ENCODE peak calls at places on chromosome 13, in eight cellular contexts. B, O, R, M, F, S, C and J are unnamed samples. For H3K4me1, the result is how much of the 10 kb centered on the place peaks cover.

GRCh38 chr13:42066542-42066941 is 18.1 kb downstream of the DGKH start:
- DNase-seq in B (no peak), O (no peak), R (no peak), M (no peak), F (no peak), S (no peak), C (no peak), J (no peak)

GRCh38 chr13:49353908-49354307 is 90.0 kb downstream of the CAB39L start:
- DNase-seq in B (no peak), O (no peak), R (no peak), M (no peak), F (no peak), S (no peak), C (no peak), J (no peak)

GRCh38 chr13:33453911-33454310 is 168.4 kb upstream of the STARD13 start:
- DNase-seq in B (no peak), O (no peak), R (no peak), M (no peak), F (no peak), S (no peak), C (no peak), J (no peak)

GRCh38 chr13:33554919-33555791 is 262.8 kb upstream of the RFC3 start:
- DNase-seq in B (peak), O (no peak), R (no peak), M (no peak), F (no peak), S (no peak), C (no peak), J (no peak)

GRCh38 chr13:47548294-47548825 is 452.7 kb downstream of the SUCLA2 start:
- DNase-seq in B (no peak), O (no peak), R (no peak), M (no peak), F (no peak), S (no peak), C (no peak), J (no peak)

GRCh38 chr13:95643814-95644598 is 500 bp downstream of the DZIP1 start:
- DNase-seq in B (peak), O (peak), R (no peak), M (no peak), F (no peak), S (no peak), C (peak), J (peak)

GRCh38 chr13:39597828-39598227 is 5.2 kb downstream of the LHFPL6 start:
- DNase-seq in B (no peak), O (no peak), R (no peak), M (no peak), F (no peak), S (no peak), C (no peak), J (no peak)

GRCh38 chr13:49314344-49314882 is 66.7 kb downstream of the CDADC1 start:
- DNase-seq in B (no peak), O (no peak), R (no peak), M (no peak), F (no peak), S (no peak), C (no peak), J (no peak)

GRCh38 chr13:94708031-94708571 is 4.2 kb downstream of the SOX21 start:
- DNase-seq in B (peak), O (no peak), R (no peak), M (no peak), F (no peak), S (no peak), C (no peak), J (no peak)

GRCh38 chr13:25839356-25839755 is 212.5 kb downstream of the SHISA2 start:
- DNase-seq in B (no peak), O (no peak), R (no peak), M (no peak), F (no peak), S (no peak), C (no peak), J (no peak)

GRCh38 chr13:98022210-98022609 is 68.7 kb downstream of the IPO5 start:
- DNase-seq in B (no peak), O (no peak), R (peak), M (no peak), F (no peak), S (no peak), C (no peak), J (peak)

GRCh38 chr13:100848304-100848703 is 173.7 kb upstream of the TMTC4 start:
- DNase-seq in B (peak), O (no peak), R (no peak), M (no peak), F (no peak), S (no peak), C (no peak), J (no peak)

GRCh38 chr13:110238795-110239194 is 68.2 kb downstream of the COL4A1 start:
- DNase-seq in B (no peak), O (no peak), R (no peak), M (no peak), F (no peak), S (no peak), C (no peak), J (no peak)

GRCh38 chr13:102993348-102993747 is 72.9 kb downstream of the SLC10A2 start:
- DNase-seq in B (no peak), O (no peak), R (no peak), M (no peak), F (no peak), S (no peak), C (no peak), J (no peak)

GRCh38 chr13:110106726-110107125 is 200.2 kb downstream of the COL4A1 start:
- DNase-seq in B (no peak), O (no peak), R (no peak), M (no peak), F (no peak), S (peak), C (no peak), J (peak)

GRCh38 chr13:32969516-32969941 is 46.7 kb upstream of the KL start:
- DNase-seq in B (no peak), O (no peak), R (no peak), M (no peak), F (no peak), S (no peak), C (no peak), J (peak)

GRCh38 chr13:42333613-42334328 is 61.8 kb downstream of the AKAP11 start:
- DNase-seq in B (peak), O (no peak), R (no peak), M (no peak), F (no peak), S (no peak), C (no peak), J (no peak)

GRCh38 chr13:74229242-74229641 is 95.0 kb upstream of the KLF12 start:
- DNase-seq in B (no peak), O (no peak), R (no peak), M (no peak), F (no peak), S (no peak), C (no peak), J (no peak)

GRCh38 chr13:93305886-93306285 is 79.3 kb downstream of the GPC6 start:
- DNase-seq in B (no peak), O (no peak), R (no peak), M (no peak), F (no peak), S (no peak), C (no peak), J (no peak)

GRCh38 chr13:100129605-100130004 is 40.7 kb downstream of the PCCA start:
- DNase-seq in B (peak), O (no peak), R (peak), M (no peak), F (no peak), S (no peak), C (no peak), J (peak)

GRCh38 chr13:51419015-51419636 is 33.7 kb downstream of the INTS6 start:
- DNase-seq in B (no peak), O (no peak), R (no peak), M (no peak), F (no peak), S (no peak), C (no peak), J (no peak)

GRCh38 chr13:86870388-86870966 is 800.7 kb upstream of the SLITRK5 start:
- DNase-seq in B (peak), O (no peak), R (no peak), M (no peak), F (no peak), S (no peak), C (no peak), J (no peak)

GRCh38 chr13:63024458-63024857 is 1608.8 kb upstream of the PCDH20 start:
- DNase-seq in B (no peak), O (no peak), R (no peak), M (no peak), F (no peak), S (no peak), C (no peak), J (no peak)

GRCh38 chr13:101499406-101499805 is 46.9 kb downstream of the ITGBL1 start:
- DNase-seq in B (no peak), O (no peak), R (no peak), M (no peak), F (no peak), S (no peak), C (no peak), J (no peak)

GRCh38 chr13:110070046-110070445 is 236.9 kb downstream of the COL4A1 start:
- DNase-seq in B (peak), O (no peak), R (no peak), M (no peak), F (no peak), S (no peak), C (no peak), J (no peak)

GRCh38 chr13:44321961-44322360 is 51.7 kb upstream of the SERP2 start:
- DNase-seq in B (no peak), O (no peak), R (no peak), M (no peak), F (no peak), S (no peak), C (no peak), J (no peak)

GRCh38 chr13:40445557-40445990 is 220.9 kb downstream of the FOXO1 start:
- DNase-seq in B (peak), O (peak), R (peak), M (no peak), F (peak), S (no peak), C (peak), J (peak)

GRCh38 chr13:43110036-43110435 is 86.7 kb downstream of the DNAJC15 start:
- DNase-seq in B (no peak), O (no peak), R (no peak), M (no peak), F (no peak), S (no peak), C (no peak), J (no peak)

GRCh38 chr13:44734204-44734707 is 158.1 kb upstream of the TSC22D1 start:
- DNase-seq in B (no peak), O (peak), R (peak), M (peak), F (no peak), S (no peak), C (no peak), J (no peak)

GRCh38 chr13:47672982-47673670 is 327.9 kb downstream of the SUCLA2 start:
- DNase-seq in B (no peak), O (no peak), R (no peak), M (no peak), F (no peak), S (no peak), C (no peak), J (no peak)

GRCh38 chr13:46541210-46541609 is 11.8 kb upstream of the LRCH1 start:
- DNase-seq in B (no peak), O (no peak), R (no peak), M (no peak), F (no peak), S (no peak), C (no peak), J (no peak)

GRCh38 chr13:106284358-106284757 is 251.1 kb downstream of the EFNB2 start:
- DNase-seq in B (no peak), O (no peak), R (no peak), M (no peak), F (no peak), S (no peak), C (no peak), J (no peak)

GRCh38 chr13:110134801-110135200 is 172.2 kb downstream of the COL4A1 start:
- DNase-seq in B (peak), O (no peak), R (no peak), M (no peak), F (no peak), S (no peak), C (no peak), J (no peak)

GRCh38 chr13:33931397-33931987 is 113.5 kb downstream of the RFC3 start:
- DNase-seq in B (peak), O (no peak), R (no peak), M (no peak), F (no peak), S (no peak), C (no peak), J (no peak)

GRCh38 chr13:110062077-110062776 is 244.7 kb downstream of the COL4A1 start:
- DNase-seq in B (no peak), O (no peak), R (no peak), M (no peak), F (no peak), S (no peak), C (no peak), J (no peak)

GRCh38 chr13:102642475-102642874 is 45.7 kb downstream of the TPP2 start:
- DNase-seq in B (no peak), O (peak), R (peak), M (peak), F (no peak), S (peak), C (no peak), J (peak)

GRCh38 chr13:67148219-67148583 is 81.9 kb downstream of the PCDH9 start:
- DNase-seq in B (no peak), O (no peak), R (no peak), M (no peak), F (no peak), S (no peak), C (no peak), J (no peak)

GRCh38 chr13:42548731-42549554 is 25.0 kb upstream of the TNFSF11 start:
- DNase-seq in B (no peak), O (no peak), R (peak), M (no peak), F (peak), S (peak), C (no peak), J (no peak)

GRCh38 chr13:43767351-43767901 is 19.3 kb downstream of the ENOX1 start:
- DNase-seq in B (no peak), O (no peak), R (no peak), M (no peak), F (no peak), S (no peak), C (no peak), J (peak)

DNA sequence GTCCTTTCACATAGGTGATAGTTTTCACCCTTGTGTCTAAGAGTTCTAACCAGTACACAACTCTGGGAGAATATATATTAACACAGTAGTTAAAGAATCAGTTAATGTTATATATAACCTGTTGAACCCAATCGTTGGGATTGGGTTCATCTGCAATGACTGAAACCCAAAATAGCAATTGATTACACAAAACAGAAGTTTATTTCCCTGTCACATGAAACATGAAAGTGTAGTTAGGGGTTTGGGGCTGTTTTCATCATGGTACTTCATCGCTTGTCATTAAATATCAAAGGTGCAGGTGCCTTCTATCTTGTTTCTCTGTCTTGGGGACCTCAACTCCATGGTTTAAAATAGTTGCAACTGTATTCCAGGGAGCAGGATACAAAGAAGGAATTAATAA is 106.6 kb downstream of the TBC1D4 start:
- DNase-seq in B (no peak), O (no peak), R (no peak), M (no peak), F (no peak), S (no peak), C (no peak), J (no peak)
- H3K4me3 ChIP-seq in B (no peak), O (no peak), R (no peak), M (no peak), F (no peak), S (no peak), C (no peak), J (no peak)

GRCh38 chr13:75390229-75390628 is 91.7 kb downstream of the TBC1D4 start:
- DNase-seq in B (no peak), O (no peak), R (no peak), M (no peak), F (no peak), S (no peak), C (no peak), J (no peak)
- H3K4me1 ChIP-seq in B (under half), O (under half), R (under half), M (under half), F (under half), S (under half), C (under half), J (half or more)

GRCh38 chr13:114234645-114235421 is at the start of gene CDC16:
- DNase-seq in B (peak), O (peak), R (peak), M (peak), F (peak), S (peak), C (peak), J (peak)
- TF ChIP-seq CTCF in B (no peak), O (peak), R (peak), M (no peak), F (peak), S (peak), C (peak), J (no peak)

GRCh38 chr13:30863796-30864195 is 42.3 kb upstream of the MEDAG start:
- DNase-seq in B (peak), O (no peak), R (no peak), M (no peak), F (no peak), S (no peak), C (no peak), J (no peak)

GRCh38 chr13:30861836-30862467 is 44.1 kb upstream of the MEDAG start:
- DNase-seq in B (no peak), O (no peak), R (no peak), M (no peak), F (no peak), S (no peak), C (no peak), J (no peak)

GRCh38 chr13:30864352-30865130 is 41.5 kb upstream of the MEDAG start:
- DNase-seq in B (peak), O (no peak), R (no peak), M (no peak), F (no peak), S (peak), C (no peak), J (peak)

GRCh38 chr13:30862707-30863106 is 43.4 kb upstream of the MEDAG start:
- DNase-seq in B (peak), O (peak), R (peak), M (no peak), F (no peak), S (peak), C (no peak), J (peak)

GRCh38 chr13:30863231-30863630 is 42.8 kb upstream of the MEDAG start:
- DNase-seq in B (peak), O (no peak), R (no peak), M (no peak), F (no peak), S (no peak), C (no peak), J (no peak)
- H3K4me3 ChIP-seq in B (peak), O (no peak), R (no peak), M (no peak), F (no peak), S (no peak), C (no peak), J (no peak)

DNA sequence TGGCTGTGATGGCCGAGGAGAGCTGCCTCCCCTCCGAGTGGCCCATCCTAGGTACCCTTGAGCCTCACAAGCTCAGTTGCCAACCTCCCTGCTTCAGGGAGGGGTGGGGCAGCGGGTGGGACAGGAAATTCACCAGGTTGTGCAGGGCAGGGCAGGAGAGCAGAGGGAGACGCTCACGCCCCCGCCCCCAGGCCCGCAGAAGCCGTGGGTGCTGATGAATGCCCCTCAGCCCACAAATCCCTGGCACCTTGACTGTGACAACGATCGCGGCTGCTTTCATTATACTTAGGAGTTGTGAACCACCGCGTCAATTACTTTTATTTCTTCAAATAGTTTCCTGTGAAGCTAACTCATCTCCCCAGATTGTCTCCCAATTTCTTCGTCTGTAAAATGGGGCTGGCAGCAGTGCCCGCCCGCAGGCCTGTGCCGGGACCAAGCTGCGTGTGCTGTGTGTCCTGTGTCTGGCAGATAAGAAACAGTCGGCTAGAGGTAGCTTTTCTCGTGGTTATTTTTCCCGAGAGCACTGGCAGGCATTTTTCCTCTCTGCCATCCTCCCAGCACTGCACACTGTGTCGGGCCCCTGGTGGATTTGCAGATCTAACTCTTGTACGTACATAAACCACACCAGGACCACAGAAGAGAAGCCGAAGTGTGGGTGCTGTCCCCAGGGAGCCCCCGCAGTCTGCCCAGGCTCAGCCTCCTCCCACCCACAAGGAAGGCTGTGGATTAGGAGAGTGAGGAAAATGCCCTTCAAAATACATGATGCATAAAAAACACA is 7.9 kb upstream of the RASA3 start:
- DNase-seq in B (no peak), O (peak), R (no peak), M (no peak), F (no peak), S (peak), C (peak), J (no peak)
- H3K4me1 ChIP-seq in B (under half), O (under half), R (under half), M (under half), F (under half), S (under half), C (half or more), J (under half)